ENCODE peak calls at places on chromosomes 6 and 20, in nine cellular contexts. One of them, this sample, is unnamed.

GRCh38 chr20:46279104-46279503 is 29.2 kb downstream of the CDH22 start:
- DNase-seq in skeletal muscle cell: no peak
- DNase-seq in C1 segment of cervical spinal cord: no peak
- DNase-seq in GM20000: no peak
- DNase-seq in GM12892: no peak
- DNase-seq in NCI-H2081: no peak
- DNase-seq in T47D: no peak
- DNase-seq in left ventricle myocardium inferior: no peak
- DNase-seq in spleen: no peak
- DNase-seq in this sample: no peak

GRCh38 chr20:35145141-35145564 is 2.0 kb downstream of the EDEM2 start:
- DNase-seq in GM12892: no peak
- DNase-seq in NCI-H2081: peak; percentile 83
- DNase-seq in skeletal muscle cell: no peak
- DNase-seq in T47D: peak; percentile 79
- DNase-seq in C1 segment of cervical spinal cord: no peak
- DNase-seq in GM20000: peak; percentile 63
- DNase-seq in spleen: no peak
- DNase-seq in left ventricle myocardium inferior: no peak
- DNase-seq in this sample: no peak

GRCh38 chr20:39347626-39348025 is 385.5 kb downstream of the DHX35 start:
- DNase-seq in skeletal muscle cell: no peak
- DNase-seq in GM20000: no peak
- DNase-seq in spleen: no peak
- DNase-seq in left ventricle myocardium inferior: no peak
- DNase-seq in T47D: no peak
- DNase-seq in C1 segment of cervical spinal cord: no peak
- DNase-seq in GM12892: no peak
- DNase-seq in NCI-H2081: no peak
- DNase-seq in this sample: no peak

GRCh38 chr6:170158296-170159039 is 132.4 kb downstream of the DLL1 start:
- DNase-seq in left ventricle myocardium inferior: no peak
- DNase-seq in skeletal muscle cell: no peak
- DNase-seq in GM20000: no peak
- DNase-seq in C1 segment of cervical spinal cord: no peak
- DNase-seq in NCI-H2081: no peak
- DNase-seq in spleen: peak; percentile 66
- DNase-seq in T47D: no peak
- DNase-seq in GM12892: no peak
- DNase-seq in this sample: no peak

GRCh38 chr6:4905858-4906257 is 98.0 kb downstream of the RPP40 start:
- DNase-seq in GM12892: no peak
- DNase-seq in C1 segment of cervical spinal cord: no peak
- DNase-seq in skeletal muscle cell: no peak
- DNase-seq in T47D: no peak
- DNase-seq in spleen: no peak
- DNase-seq in left ventricle myocardium inferior: no peak
- DNase-seq in GM20000: no peak
- DNase-seq in NCI-H2081: no peak
- DNase-seq in this sample: no peak

GRCh38 chr6:142074516-142074915 is 58.2 kb upstream of the GJE1 start:
- DNase-seq in skeletal muscle cell: no peak
- DNase-seq in left ventricle myocardium inferior: no peak
- DNase-seq in spleen: no peak
- DNase-seq in GM12892: no peak
- DNase-seq in NCI-H2081: no peak
- DNase-seq in T47D: no peak
- DNase-seq in C1 segment of cervical spinal cord: no peak
- DNase-seq in GM20000: no peak
- DNase-seq in this sample: no peak

GRCh38 chr6:154370545-154370944 is 13.9 kb upstream of the IPCEF1 start:
- DNase-seq in skeletal muscle cell: no peak
- DNase-seq in T47D: no peak
- DNase-seq in GM20000: peak; percentile 38
- DNase-seq in left ventricle myocardium inferior: no peak
- DNase-seq in C1 segment of cervical spinal cord: no peak
- DNase-seq in NCI-H2081: peak; percentile 29
- DNase-seq in spleen: no peak
- DNase-seq in GM12892: no peak
- DNase-seq in this sample: no peak

GRCh38 chr20:50110141-50111047 is 2.6 kb downstream of the UBE2V1 start:
- DNase-seq in GM20000: peak; percentile 65
- DNase-seq in left ventricle myocardium inferior: no peak
- DNase-seq in C1 segment of cervical spinal cord: no peak
- DNase-seq in skeletal muscle cell: no peak
- DNase-seq in spleen: no peak
- DNase-seq in NCI-H2081: no peak
- DNase-seq in GM12892: no peak
- DNase-seq in T47D: no peak
- DNase-seq in this sample: no peak

This sample was measured in non-pigmented ciliary epithelial cell.